ENCODE peak calls at places on chromosomes 7 and 10, in six cellular contexts. Q is IMR-90, M is neuronal stem cell, X is H9, Z is mesendoderm, I is H1. L is an unnamed sample. For H3K79me1, the result is how much of the 10 kb centered on the place peaks cover.

GRCh38 chr10:118108194-118109026 is 61.7 kb upstream of the RAB11FIP2 start:
- DNase-seq in M (peak), I (no peak), Z (no peak), Q (no peak), X (no peak), L (no peak)

GRCh38 chr7:31171216-31171750 is 119.2 kb downstream of the ADCYAP1R1 start:
- DNase-seq in M (no peak), I (no peak), X (no peak), Z (no peak), Q (no peak), L (no peak)

GRCh38 chr10:22685926-22686325 is 28.5 kb downstream of the PIP4K2A start:
- DNase-seq in Q (no peak), I (no peak), M (no peak), X (no peak), Z (no peak), L (no peak)

GRCh38 chr10:76319666-76320065 is 888.2 kb downstream of the LRMDA start:
- DNase-seq in M (no peak), Q (no peak), Z (no peak), I (no peak), X (no peak), L (no peak)

GRCh38 chr10:92490387-92490786 is 83.5 kb downstream of the IDE start:
- DNase-seq in M (no peak), I (no peak), Q (peak), X (no peak), Z (no peak), L (peak)

GRCh38 chr10:89207181-89207800 is at the start of gene CH25H:
- DNase-seq in Z (peak), X (peak), M (peak), I (no peak), Q (peak), L (peak)

GRCh38 chr7:79282051-79282694 is 171.3 kb downstream of the MAGI2 start:
- DNase-seq in I (no peak), Z (peak), Q (peak), X (no peak), M (no peak), L (peak)

GRCh38 chr10:115417585-115418265 is 324.6 kb downstream of the ATRNL1 start:
- DNase-seq in X (peak), M (peak), I (peak), Z (peak), Q (peak), L (peak)

GRCh38 chr7:47394751-47395252 is 187.1 kb downstream of the TNS3 start:
- DNase-seq in I (no peak), X (no peak), Q (no peak), M (no peak), Z (no peak), L (no peak)

GRCh38 chr10:117603081-117603480 is 60.5 kb downstream of the EMX2 start:
- DNase-seq in M (no peak), I (no peak), Q (no peak), Z (no peak), X (no peak), L (no peak)

GRCh38 chr10:76973515-76974289 is 663.9 kb downstream of the KCNMA1 start:
- DNase-seq in X (no peak), Z (no peak), I (no peak), M (no peak), Q (peak), L (peak)

GRCh38 chr7:135771961-135772638 is 23.5 kb upstream of the FAM180A start:
- DNase-seq in Z (peak), Q (peak), M (no peak), X (no peak), I (no peak), L (peak)

GRCh38 chr7:12249706-12250105 is 38.6 kb downstream of the TMEM106B start:
- DNase-seq in X (no peak), M (no peak), I (no peak), Z (no peak), Q (no peak), L (no peak)

GRCh38 chr10:33227489-33227888 is 107.0 kb downstream of the NRP1 start:
- DNase-seq in Z (no peak), I (no peak), X (no peak), Q (no peak), M (no peak), L (no peak)

GRCh38 chr10:128943111-128943510 is 523.9 kb upstream of the MGMT start:
- DNase-seq in Q (no peak), I (no peak), Z (no peak), X (no peak), M (no peak), L (no peak)

GRCh38 chr7:107563072-107563760 is 504 bp downstream of the COG5 start:
- DNase-seq in M (no peak), Q (peak), X (no peak), I (no peak), Z (no peak), L (no peak)

GRCh38 chr10:129934196-129934925 is 29.7 kb downstream of the EBF3 start:
- DNase-seq in M (no peak), Q (no peak), X (no peak), I (no peak), Z (no peak), L (no peak)

GRCh38 chr7:19754521-19755116 is 18.8 kb downstream of the TMEM196 start:
- DNase-seq in I (no peak), Q (peak), Z (peak), X (no peak), M (peak), L (peak)

GRCh38 chr10:5840314-5841307 is 27.4 kb upstream of the GDI2 start:
- DNase-seq in Z (peak), M (no peak), I (no peak), X (no peak), Q (no peak), L (peak)

GRCh38 chr7:8111282-8111681 is 142.7 kb downstream of the GLCCI1 start:
- DNase-seq in I (no peak), M (no peak), Z (no peak), Q (no peak), X (peak), L (no peak)

GRCh38 chr7:65429642-65430343 is 56.1 kb downstream of the ZNF92 start:
- DNase-seq in I (no peak), M (no peak), X (no peak), Z (no peak), Q (no peak), L (no peak)

GRCh38 chr7:141649137-141649864 is 52.7 kb downstream of the DENND11 start:
- DNase-seq in M (no peak), X (no peak), Z (peak), I (no peak), Q (no peak), L (no peak)

GRCh38 chr7:1987591-1988532 is 244.9 kb downstream of the MAD1L1 start:
- DNase-seq in I (no peak), M (no peak), Z (no peak), X (no peak), Q (no peak), L (no peak)

GRCh38 chr7:67625257-67625713 is 628.7 kb downstream of the TYW1 start:
- DNase-seq in I (peak), M (peak), X (peak), Z (peak), Q (peak), L (peak)

GRCh38 chr7:122847871-122848473 is 38.3 kb downstream of the CADPS2 start:
- DNase-seq in Z (no peak), M (no peak), X (no peak), Q (no peak), I (no peak), L (no peak)

GRCh38 chr7:130868150-130868549 is 134.1 kb upstream of the KLF14 start:
- DNase-seq in Q (no peak), M (no peak), X (no peak), Z (no peak), I (no peak), L (no peak)

GRCh38 chr7:37527109-37527508 is 78.4 kb upstream of the ELMO1 start:
- DNase-seq in I (no peak), M (no peak), Z (no peak), X (no peak), Q (no peak), L (no peak)
- H3K23ac ChIP-seq in I (no peak), M (no peak), Z (no peak), X (no peak), Q (no peak), L (no peak)

GRCh38 chr10:132758867-132759266 is 27.1 kb downstream of the NKX6-2 start:
- DNase-seq in Z (no peak), X (no peak), I (no peak), M (no peak), Q (no peak), L (no peak)
- H2BK15ac ChIP-seq in Z (no peak), X (no peak), I (no peak), M (no peak), Q (no peak), L (no peak)

GRCh38 chr7:138661236-138661635 is 39.9 kb downstream of the SVOPL start:
- DNase-seq in Q (no peak), X (no peak), M (no peak), Z (peak), I (no peak), L (no peak)
- H3K79me1 ChIP-seq in Q (under half), X (under half), M (under half), Z (under half), I (under half), L (under half)

GRCh38 chr10:96765406-96766240 is 45.3 kb upstream of the PIK3AP1 start:
- DNase-seq in I (no peak), Q (peak), Z (peak), X (peak), M (no peak), L (peak)

GRCh38 chr10:96770987-96771386 is 50.7 kb upstream of the PIK3AP1 start:
- DNase-seq in Q (no peak), M (no peak), Z (no peak), I (no peak), X (no peak), L (no peak)

GRCh38 chr10:96764345-96764744 is 44.0 kb upstream of the PIK3AP1 start:
- DNase-seq in Q (no peak), Z (no peak), X (no peak), M (no peak), I (no peak), L (no peak)

GRCh38 chr10:96768136-96768535 is 47.8 kb upstream of the PIK3AP1 start:
- DNase-seq in I (no peak), Q (no peak), X (no peak), M (no peak), Z (no peak), L (no peak)

GRCh38 chr10:96767611-96768010 is 47.3 kb upstream of the PIK3AP1 start:
- DNase-seq in X (no peak), Q (no peak), Z (no peak), I (no peak), M (no peak), L (no peak)
- H3K23ac ChIP-seq in X (no peak), Q (no peak), Z (no peak), I (no peak), M (no peak), L (no peak)

GRCh38 chr7:100504887-100505611 is 21.3 kb downstream of the NYAP1 start:
- DNase-seq in Q (no peak), Z (no peak), X (no peak), I (no peak), M (no peak), L (no peak)

GRCh38 chr7:100510437-100511239 is 26.9 kb downstream of the NYAP1 start:
- DNase-seq in Z (no peak), X (no peak), I (no peak), M (no peak), Q (no peak), L (no peak)

GRCh38 chr7:100506356-100506930 is 22.7 kb downstream of the NYAP1 start:
- DNase-seq in Q (no peak), I (no peak), Z (peak), X (peak), M (no peak), L (no peak)

GRCh38 chr7:100513212-100513611 is 25.8 kb upstream of the AGFG2 start:
- DNase-seq in X (no peak), Z (no peak), I (no peak), Q (no peak), M (no peak), L (no peak)

DNA sequence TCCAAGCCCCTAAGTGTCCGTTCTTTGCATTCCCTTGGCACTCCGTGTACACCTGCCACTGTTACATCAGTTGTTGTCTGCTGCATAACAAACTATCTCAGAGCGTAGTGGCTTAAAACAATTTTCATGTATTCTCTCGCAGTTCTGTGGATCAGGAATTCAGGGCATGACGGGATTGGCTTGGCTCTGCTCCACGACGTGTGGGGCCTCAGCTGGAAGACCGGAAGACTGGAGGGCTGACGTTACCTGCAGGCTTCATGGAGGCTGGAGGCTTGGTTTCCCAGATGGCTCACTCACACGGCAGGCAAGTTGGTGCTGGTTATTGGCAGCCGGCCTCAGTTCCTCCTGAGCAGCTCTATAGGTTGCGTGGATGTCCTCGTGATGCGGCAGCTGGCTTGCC is 25.5 kb downstream of the NYAP1 start:
- DNase-seq in I (no peak), M (no peak), X (no peak), Q (peak), Z (no peak), L (no peak)
- H2BK15ac ChIP-seq in I (no peak), M (no peak), X (no peak), Q (no peak), Z (no peak), L (peak)

DNA sequence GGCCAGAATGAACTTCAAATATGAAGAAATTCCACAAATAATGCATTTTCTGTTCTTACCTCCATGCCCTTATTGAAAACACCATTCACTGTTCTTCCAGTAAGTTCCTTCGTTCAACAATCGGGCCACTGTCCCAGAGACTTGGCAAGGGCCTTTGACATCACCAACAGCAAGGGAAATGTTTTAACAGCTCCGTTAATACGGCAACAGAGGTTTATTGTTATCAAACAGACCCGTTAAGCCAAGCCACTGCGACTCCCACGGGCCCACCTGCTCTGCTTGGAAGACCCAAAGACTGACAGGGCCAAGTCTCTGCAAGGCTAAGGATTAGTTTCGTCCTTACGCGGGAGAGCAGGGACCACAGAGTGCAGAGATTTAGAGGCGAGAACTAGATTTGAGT is 43.4 kb upstream of the LYZL1 start:
- DNase-seq in Q (no peak), Z (no peak), I (no peak), X (no peak), M (no peak), L (no peak)
- H3K79me1 ChIP-seq in Q (under half), Z (under half), I (under half), X (under half), M (under half), L (under half)

GRCh38 chr7:6705959-6706665 is 635 bp downstream of the ZNF12 start:
- DNase-seq in Z (peak), M (no peak), I (no peak), X (peak), Q (peak), L (peak)
- H3K23ac ChIP-seq in Z (peak), M (peak), I (no peak), X (no peak), Q (peak), L (no peak)